ENCODE peak calls at places on chromosomes 4 and X, in five cellular contexts. E, I, Q, T and F are unnamed samples.

GRCh38 chr4:6538586-6538985 is 36.4 kb upstream of the MAN2B2 start:
- DNase-seq in E (no peak), I (no peak), Q (no peak), T (no peak), F (no peak)

GRCh38 chr4:123821861-123822260 is 425.3 kb downstream of the SPRY1 start:
- DNase-seq in E (no peak), I (no peak), Q (no peak), T (no peak), F (no peak)

GRCh38 chr4:15238720-15239119 is 189.1 kb upstream of the C1QTNF7 start:
- DNase-seq in E (peak; percentile 33), I (no peak), Q (peak; percentile 29), T (no peak), F (no peak)

GRCh38 chr4:14225683-14226207 is 598.2 kb upstream of the BOD1L1 start:
- DNase-seq in E (no peak), I (no peak), Q (no peak), T (no peak), F (no peak)

GRCh38 chr4:139988863-139989765 is 164.9 kb downstream of the MAML3 start:
- DNase-seq in E (no peak), I (no peak), Q (peak; percentile 58), T (peak; percentile 41), F (peak; percentile 93)

GRCh38 chrX:69231903-69232302 is 66.7 kb upstream of the PJA1 start:
- DNase-seq in E (no peak), I (no peak), Q (no peak), T (no peak), F (no peak)

GRCh38 chrX:39311646-39312045 is 510.4 kb downstream of the MID1IP1 start:
- DNase-seq in E (no peak), I (no peak), Q (no peak), T (no peak), F (no peak)

GRCh38 chrX:71095971-71096701 is 485 bp downstream of the FOXO4 start:
- DNase-seq in E (peak; percentile 54), I (no peak), Q (peak; percentile 6), T (no peak), F (peak; percentile 2)

GRCh38 chr4:48267574-48267973 is 2.1 kb downstream of the TEC start:
- DNase-seq in E (no peak), I (no peak), Q (no peak), T (no peak), F (no peak)

GRCh38 chrX:71616672-71617529 is 1.4 kb downstream of the CXCR3 start:
- DNase-seq in E (no peak), I (no peak), Q (no peak), T (no peak), F (no peak)

GRCh38 chrX:18353931-18354368 is 538 bp downstream of the SCML2 start:
- DNase-seq in E (peak; percentile 14), I (no peak), Q (peak; percentile 17), T (no peak), F (no peak)

GRCh38 chr4:3864736-3865721 is 98.8 kb downstream of the ADRA2C start:
- DNase-seq in E (no peak), I (no peak), Q (no peak), T (no peak), F (no peak)

DNA sequence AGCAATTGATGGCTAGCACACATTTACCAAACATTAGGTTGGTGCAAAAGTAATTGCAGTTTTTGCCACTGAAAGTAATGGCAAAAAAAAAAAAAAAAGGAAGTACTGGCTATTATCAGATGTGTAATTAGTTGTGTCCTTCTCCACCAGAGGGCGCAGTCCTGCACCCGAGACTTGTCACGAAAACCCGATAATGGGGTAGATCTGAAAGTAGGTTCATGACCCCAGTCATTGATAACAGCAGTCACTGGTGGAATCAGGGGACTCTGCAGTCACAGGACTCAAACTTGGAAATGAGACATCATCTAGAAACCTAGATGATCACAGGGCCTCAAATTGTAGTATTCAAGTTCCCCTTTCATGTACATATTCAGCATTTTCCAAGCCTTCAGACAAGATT is 13.1 kb upstream of the ACOT9 start:
- DNase-seq in E (peak; percentile 79), I (no peak), Q (peak; percentile 66), T (no peak), F (no peak)
- TF ChIP-seq CTCF in E (peak; percentile 48), I (peak; percentile 68), Q (peak; percentile 41), T (peak; percentile 39), F (peak; percentile 55)

DNA sequence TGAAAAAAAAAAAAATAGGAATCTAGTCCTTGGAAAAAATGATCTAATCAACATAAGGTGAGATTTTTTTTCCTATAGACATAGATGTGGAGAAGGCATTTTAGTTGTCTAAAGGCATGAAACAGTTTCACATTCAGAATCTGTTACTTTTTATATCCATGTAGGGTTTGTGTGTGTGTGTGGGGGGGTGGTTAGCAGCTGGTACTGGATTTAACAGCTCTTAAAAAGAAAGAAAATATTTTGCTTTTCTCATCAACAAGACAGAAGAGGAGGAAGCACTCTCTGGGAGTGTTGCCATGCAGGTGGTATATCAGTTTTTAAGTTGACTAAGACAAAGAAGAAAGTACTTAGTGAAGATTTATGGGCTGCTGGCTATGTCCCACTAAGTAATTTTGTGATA is 122.3 kb downstream of the VCX3B start:
- DNase-seq in E (no peak), I (no peak), Q (no peak), T (no peak), F (no peak)
- TF ChIP-seq CTCF in E (no peak), I (no peak), Q (no peak), T (no peak), F (no peak)

DNA sequence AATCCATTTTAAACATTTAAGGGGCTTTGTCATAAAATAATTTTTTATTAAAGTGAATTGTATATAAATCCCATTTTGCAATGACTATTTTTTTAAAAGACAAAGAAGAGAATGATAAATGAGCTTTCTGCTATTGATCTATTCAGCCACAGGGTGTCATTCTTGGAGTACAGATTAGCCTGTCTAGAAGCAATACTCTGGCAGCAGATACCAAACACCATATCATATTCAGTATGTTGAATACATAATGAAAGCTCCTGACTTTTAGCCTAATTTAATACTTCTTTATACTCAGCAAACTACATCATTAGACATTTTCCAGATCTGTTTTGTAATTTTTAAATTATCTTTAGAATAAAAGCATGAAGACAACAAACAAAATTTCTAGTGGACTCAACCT is 496.3 kb downstream of the PDGFC start:
- DNase-seq in E (peak; percentile 21), I (no peak), Q (peak; percentile 5), T (peak; percentile 27), F (peak; percentile 51)
- TF ChIP-seq CTCF in E (no peak), I (peak; percentile 74), Q (peak; percentile 19), T (peak; percentile 63), F (peak; percentile 44)

GRCh38 chr4:169352332-169352731 is 81.6 kb upstream of the SH3RF1 start:
- DNase-seq in E (no peak), I (no peak), Q (no peak), T (no peak), F (no peak)
- TF ChIP-seq CTCF in E (no peak), I (no peak), Q (no peak), T (no peak), F (no peak)

GRCh38 chr4:53313510-53313909 is 52.4 kb downstream of the SCFD2 start:
- DNase-seq in E (no peak), I (no peak), Q (no peak), T (no peak), F (no peak)
- TF ChIP-seq CTCF in E (no peak), I (peak; percentile 63), Q (no peak), T (no peak), F (peak; percentile 21)